ENCODE peak calls at places on chromosomes 11 and 22, in four cellular contexts. Y is cardiac fibroblast, O is Calu3, D is NCI-H345. T is an unnamed sample.

GRCh38 chr22:27489265-27489675 is 312.3 kb downstream of the MN1 start:
- DNase-seq in Y (peak; percentile 51), O (peak; percentile 60), D (no peak), T (no peak)

GRCh38 chr11:100624346-100624745 is 62.7 kb upstream of the ARHGAP42 start:
- DNase-seq in Y (no peak), O (no peak), D (no peak), T (no peak)

GRCh38 chr11:12216100-12216499 is 105.7 kb downstream of the MICAL2 start:
- DNase-seq in Y (no peak), O (no peak), D (no peak), T (no peak)

GRCh38 chr11:108593214-108593909 is at the start of gene EXPH5:
- DNase-seq in Y (peak; percentile 35), O (peak; percentile 95), D (peak; percentile 98), T (peak; percentile 86)

GRCh38 chr11:30481385-30481784 is 104.8 kb downstream of the MPPED2 start:
- DNase-seq in Y (no peak), O (no peak), D (no peak), T (no peak)

GRCh38 chr22:32991353-32992115 is 66.6 kb downstream of the SYN3 start:
- DNase-seq in Y (peak; percentile 19), O (no peak), D (no peak), T (no peak)

GRCh38 chr22:35549338-35549737 is 8.7 kb downstream of the RASD2 start:
- DNase-seq in Y (peak; percentile 41), O (no peak), D (no peak), T (peak; percentile 67)

GRCh38 chr22:47304854-47305253 is 542.4 kb downstream of the TBC1D22A start:
- DNase-seq in Y (no peak), O (no peak), D (no peak), T (no peak)

GRCh38 chr11:5626191-5626590 is 1.4 kb downstream of the TRIM34 start:
- DNase-seq in Y (peak; percentile 10), O (no peak), D (no peak), T (no peak)

GRCh38 chr11:106971864-106972263 is 46.4 kb downstream of the GUCY1A2 start:
- DNase-seq in Y (no peak), O (no peak), D (no peak), T (no peak)

GRCh38 chr22:50201191-50202129 is 649 bp downstream of the SELENOO start:
- DNase-seq in Y (no peak), O (peak; percentile 33), D (no peak), T (no peak)

GRCh38 chr22:32177221-32177765 is 18.2 kb upstream of the C22orf42 start:
- DNase-seq in Y (no peak), O (no peak), D (no peak), T (no peak)

GRCh38 chr11:6755303-6755952 is 16.3 kb downstream of the OR2AG2 start:
- DNase-seq in Y (peak; percentile 55), O (peak; percentile 43), D (peak; percentile 44), T (no peak)

GRCh38 chr11:11584446-11584810 is 37.4 kb downstream of the GALNT18 start:
- DNase-seq in Y (peak; percentile 56), O (peak; percentile 8), D (no peak), T (no peak)

GRCh38 chr11:69791266-69791665 is 16.1 kb upstream of the FGF4 start:
- DNase-seq in Y (peak; percentile 46), O (no peak), D (no peak), T (no peak)

T was measured in NCI-H1092.